ENCODE peak calls at places on chromosomes 7 and 10, in four cellular contexts. One of them, this sample, is unnamed.
A peak's percentile ranks its signal among the peaks of the same experiment; 100 is the strongest.

GRCh38 chr7:109295158-109295557 is 725.5 kb downstream of the DNAJB9 start:
- DNase-seq in activated T-cell treated with anti-CD3 and anti-CD28 coated beads for 1 hour: no peak
- DNase-seq in activated CD8-positive, alpha-beta T cell treated with anti-CD3 and anti-CD28 coated beads for 36 hours: no peak
- DNase-seq in NCI-H345: no peak
- DNase-seq in this sample: no peak

GRCh38 chr7:29853775-29854174 is 47.5 kb downstream of the WIPF3 start:
- DNase-seq in activated T-cell treated with anti-CD3 and anti-CD28 coated beads for 1 hour: no peak
- DNase-seq in activated CD8-positive, alpha-beta T cell treated with anti-CD3 and anti-CD28 coated beads for 36 hours: no peak
- DNase-seq in NCI-H345: no peak
- DNase-seq in this sample: no peak

GRCh38 chr7:63789378-63790176 is 209.1 kb upstream of the ZNF722 start:
- DNase-seq in activated T-cell treated with anti-CD3 and anti-CD28 coated beads for 1 hour: peak; percentile 2
- DNase-seq in activated CD8-positive, alpha-beta T cell treated with anti-CD3 and anti-CD28 coated beads for 36 hours: no peak
- DNase-seq in NCI-H345: no peak
- DNase-seq in this sample: peak; percentile 66

GRCh38 chr7:148914208-148914777 is 30.2 kb upstream of the EZH2 start:
- DNase-seq in activated T-cell treated with anti-CD3 and anti-CD28 coated beads for 1 hour: no peak
- DNase-seq in activated CD8-positive, alpha-beta T cell treated with anti-CD3 and anti-CD28 coated beads for 36 hours: peak; percentile 77
- DNase-seq in NCI-H345: no peak
- DNase-seq in this sample: no peak

GRCh38 chr10:131116216-131117005 is 195.1 kb downstream of the TCERG1L start:
- DNase-seq in activated T-cell treated with anti-CD3 and anti-CD28 coated beads for 1 hour: no peak
- DNase-seq in activated CD8-positive, alpha-beta T cell treated with anti-CD3 and anti-CD28 coated beads for 36 hours: no peak
- DNase-seq in NCI-H345: no peak
- DNase-seq in this sample: no peak

GRCh38 chr7:753190-753589 is 26.1 kb upstream of the PRKAR1B start:
- DNase-seq in activated T-cell treated with anti-CD3 and anti-CD28 coated beads for 1 hour: no peak
- DNase-seq in activated CD8-positive, alpha-beta T cell treated with anti-CD3 and anti-CD28 coated beads for 36 hours: no peak
- DNase-seq in NCI-H345: no peak
- DNase-seq in this sample: peak; percentile 42

GRCh38 chr10:131790021-131790420 is 110.8 kb upstream of the PPP2R2D start:
- DNase-seq in activated T-cell treated with anti-CD3 and anti-CD28 coated beads for 1 hour: no peak
- DNase-seq in activated CD8-positive, alpha-beta T cell treated with anti-CD3 and anti-CD28 coated beads for 36 hours: peak; percentile 63
- DNase-seq in NCI-H345: peak; percentile 4
- DNase-seq in this sample: no peak

GRCh38 chr10:67884842-67885680 is 605 bp downstream of the SIRT1 start:
- DNase-seq in activated T-cell treated with anti-CD3 and anti-CD28 coated beads for 1 hour: peak; percentile 59
- DNase-seq in activated CD8-positive, alpha-beta T cell treated with anti-CD3 and anti-CD28 coated beads for 36 hours: peak; percentile 85
- DNase-seq in NCI-H345: peak; percentile 62
- DNase-seq in this sample: peak; percentile 88

GRCh38 chr7:129657363-129657762 is 45.8 kb downstream of the NRF1 start:
- DNase-seq in activated T-cell treated with anti-CD3 and anti-CD28 coated beads for 1 hour: no peak
- DNase-seq in activated CD8-positive, alpha-beta T cell treated with anti-CD3 and anti-CD28 coated beads for 36 hours: peak; percentile 17
- DNase-seq in NCI-H345: no peak
- DNase-seq in this sample: no peak

GRCh38 chr7:90677742-90678439 is 81.8 kb downstream of the CDK14 start:
- DNase-seq in activated T-cell treated with anti-CD3 and anti-CD28 coated beads for 1 hour: no peak
- DNase-seq in activated CD8-positive, alpha-beta T cell treated with anti-CD3 and anti-CD28 coated beads for 36 hours: no peak
- DNase-seq in NCI-H345: peak; percentile 32
- DNase-seq in this sample: no peak